ENCODE peak calls at places on chromosomes 16 and 17, in eight cellular contexts. K, E, X, A, M, J, H and S are unnamed samples. For H3K27me3, the result is how much of the 10 kb centered on the place peaks cover.

GRCh38 chr16:57944961-57945739 is 25.8 kb downstream of the CNGB1 start:
- DNase-seq in K (no peak), X (no peak), A (no peak), J (no peak), M (no peak), H (no peak), E (no peak), S (no peak)

GRCh38 chr16:22192261-22193133 is 13.6 kb upstream of the EEF2K start:
- DNase-seq in J (peak), K (peak), X (peak), M (peak), A (peak), E (peak), H (no peak), S (peak)

GRCh38 chr17:40563371-40564052 is 1.8 kb downstream of the CCR7 start:
- DNase-seq in H (no peak), M (no peak), A (no peak), X (peak), E (no peak), J (peak), K (no peak), S (no peak)

GRCh38 chr17:79942591-79943353 is 92.9 kb downstream of the TBC1D16 start:
- DNase-seq in K (peak), H (no peak), M (peak), X (no peak), E (no peak), J (no peak), A (peak), S (no peak)

GRCh38 chr16:85554114-85554790 is 58.9 kb upstream of the GSE1 start:
- DNase-seq in H (peak), E (peak), X (peak), K (peak), M (peak), A (peak), J (peak), S (peak)

GRCh38 chr16:31363721-31364120 is 8.7 kb downstream of the ITGAX start:
- DNase-seq in J (no peak), M (no peak), E (no peak), K (no peak), A (peak), X (no peak), H (no peak), S (no peak)

GRCh38 chr17:61335105-61335844 is 64.4 kb upstream of the TBX2 start:
- DNase-seq in K (peak), J (no peak), M (no peak), X (no peak), E (no peak), H (no peak), A (no peak), S (no peak)

GRCh38 chr16:6732166-6732565 is 600.5 kb upstream of the RBFOX1 start:
- DNase-seq in J (no peak), K (no peak), A (no peak), H (no peak), M (no peak), X (no peak), E (no peak), S (no peak)

GRCh38 chr17:77420804-77421634 is 280.2 kb downstream of the SEC14L1 start:
- DNase-seq in M (peak), A (peak), E (no peak), X (peak), J (peak), K (no peak), H (peak), S (no peak)

GRCh38 chr16:2095315-2095853 is 40.3 kb downstream of the PKD1 start:
- DNase-seq in J (no peak), M (no peak), A (no peak), H (no peak), X (no peak), K (peak), E (no peak), S (no peak)

GRCh38 chr17:82691714-82692113 is 6.8 kb downstream of the RAB40B start:
- DNase-seq in X (no peak), A (no peak), K (no peak), E (no peak), H (no peak), M (no peak), J (no peak), S (no peak)

DNA sequence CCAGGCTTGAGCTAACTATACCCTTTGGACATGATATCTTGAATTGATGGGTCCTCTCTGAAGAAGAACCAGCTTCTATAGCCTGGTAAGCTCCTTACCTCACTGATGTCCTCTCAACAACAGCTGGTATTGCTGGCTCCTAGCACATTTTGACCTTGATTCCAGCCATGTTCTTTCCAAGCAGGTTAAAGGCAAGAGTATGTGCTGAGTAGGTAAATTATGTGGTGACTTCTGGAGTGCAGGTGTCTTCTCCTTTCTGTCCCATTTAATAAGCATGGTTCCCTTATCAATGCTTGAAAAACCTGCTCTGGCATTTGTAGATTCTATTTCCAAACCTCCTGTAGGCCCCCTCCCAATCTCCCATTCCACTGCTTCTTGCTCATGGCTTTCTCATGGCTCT is 300.1 kb downstream of the UTP18 start:
- DNase-seq in X (no peak), H (no peak), A (no peak), J (no peak), K (no peak), E (no peak), M (no peak), S (no peak)
- H3K27me3 ChIP-seq in X (under half), H (under half), A (under half), J (under half), K (under half), E (under half), M (under half), S (under half)

GRCh38 chr17:9024497-9024896 is 3.2 kb downstream of the NTN1 start:
- DNase-seq in X (no peak), J (no peak), E (no peak), M (no peak), H (no peak), A (no peak), K (no peak), S (no peak)
- H3K27me3 ChIP-seq in X (under half), J (under half), E (under half), M (under half), H (half or more), A (under half), K (half or more), S (under half)

GRCh38 chr17:48299760-48300159 is 130.3 kb downstream of the SKAP1 start:
- DNase-seq in K (no peak), H (no peak), X (no peak), M (no peak), J (no peak), E (no peak), A (no peak), S (no peak)
- H3K27me3 ChIP-seq in K (under half), H (under half), X (under half), M (under half), J (under half), E (under half), A (under half), S (under half)

GRCh38 chr16:87042551-87043272 is 274.5 kb downstream of the C16orf95 start:
- DNase-seq in K (no peak), M (no peak), H (no peak), X (no peak), A (no peak), J (no peak), E (no peak), S (no peak)
- H3K27me3 ChIP-seq in K (under half), M (under half), H (half or more), X (under half), A (under half), J (under half), E (under half), S (under half)

GRCh38 chr17:74542727-74543383 is 3.1 kb downstream of the CD300C start:
- DNase-seq in M (no peak), E (no peak), X (no peak), J (no peak), A (no peak), H (no peak), K (no peak), S (no peak)
- H3K27me3 ChIP-seq in M (under half), E (under half), X (under half), J (under half), A (under half), H (under half), K (under half), S (under half)